ENCODE peak calls at places on chromosomes 5 and 9, in nine cellular contexts. J is heart left ventricle, R is endothelial cell, O is upper lobe of right lung, W is AG04450, X is brain microvascular endothelial cell, T is uterus, M is HFFc6, B is adrenal gland. C is an unnamed sample.

GRCh38 chr5:34957857-34958690 is 28.7 kb downstream of the DNAJC21 start:
- DNase-seq in W (no peak), J (no peak), T (no peak), B (peak), M (peak), X (peak), R (peak), O (no peak), C (peak)

GRCh38 chr5:36370073-36370472 is 68.4 kb upstream of the RANBP3L start:
- DNase-seq in R (no peak), J (no peak), B (no peak), X (no peak), W (no peak), T (no peak), O (no peak), M (no peak), C (no peak)

GRCh38 chr9:106075991-106076390 is 381.6 kb downstream of the TMEM38B start:
- DNase-seq in W (no peak), X (peak), R (no peak), O (no peak), J (no peak), T (no peak), M (no peak), B (no peak), C (peak)

GRCh38 chr5:9058666-9059065 is 487.2 kb downstream of the SEMA5A start:
- DNase-seq in X (peak), M (no peak), W (no peak), O (no peak), B (no peak), J (no peak), R (no peak), T (no peak), C (no peak)

GRCh38 chr5:168656633-168657032 is 77.5 kb upstream of the PANK3 start:
- DNase-seq in W (no peak), B (no peak), J (no peak), O (no peak), M (no peak), R (no peak), X (no peak), T (no peak), C (peak)

GRCh38 chr9:107422189-107422802 is 67.3 kb downstream of the KLF4 start:
- DNase-seq in T (peak), W (no peak), X (peak), J (peak), B (peak), O (peak), M (peak), R (peak), C (peak)

GRCh38 chr5:96741075-96741474 is 66.7 kb downstream of the ERAP1 start:
- DNase-seq in R (no peak), T (no peak), O (no peak), W (no peak), B (no peak), X (no peak), M (no peak), J (no peak), C (no peak)

GRCh38 chr5:108141676-108142075 is 240.2 kb downstream of the FBXL17 start:
- DNase-seq in O (no peak), T (no peak), J (no peak), W (no peak), B (no peak), X (peak), R (no peak), M (no peak), C (peak)

GRCh38 chr5:20617876-20618275 is 629.9 kb upstream of the CDH18 start:
- DNase-seq in M (no peak), X (no peak), W (no peak), B (no peak), O (no peak), R (no peak), T (no peak), J (no peak), C (no peak)

GRCh38 chr9:120922404-120923173 is 4.0 kb downstream of the TRAF1 start:
- DNase-seq in B (no peak), O (no peak), R (no peak), W (no peak), J (no peak), M (no peak), X (no peak), T (no peak), C (no peak)

GRCh38 chr5:180161420-180162303 is 47.3 kb downstream of the RASGEF1C start:
- DNase-seq in T (no peak), X (no peak), M (no peak), B (peak), O (no peak), W (no peak), J (no peak), R (no peak), C (no peak)

GRCh38 chr5:50666261-50667078 is at the start of gene PARP8:
- DNase-seq in M (peak), T (peak), X (peak), W (peak), R (peak), J (peak), O (peak), B (peak), C (peak)

GRCh38 chr5:119322948-119323629 is 32.7 kb upstream of the TNFAIP8 start:
- DNase-seq in B (no peak), O (no peak), T (no peak), X (no peak), W (no peak), R (no peak), M (no peak), J (no peak), C (peak)

GRCh38 chr5:179475211-179475840 is 75.0 kb upstream of the RUFY1 start:
- DNase-seq in M (no peak), B (peak), T (no peak), R (peak), O (no peak), X (peak), J (no peak), W (no peak), C (no peak)

GRCh38 chr5:41508186-41508585 is 2.2 kb downstream of the PLCXD3 start:
- DNase-seq in W (no peak), B (no peak), O (no peak), T (no peak), M (peak), R (no peak), J (no peak), X (no peak), C (peak)

GRCh38 chr9:125151730-125152129 is 8.4 kb upstream of the SCAI start:
- DNase-seq in R (no peak), O (no peak), B (no peak), W (no peak), X (no peak), J (no peak), T (no peak), M (no peak), C (no peak)

DNA sequence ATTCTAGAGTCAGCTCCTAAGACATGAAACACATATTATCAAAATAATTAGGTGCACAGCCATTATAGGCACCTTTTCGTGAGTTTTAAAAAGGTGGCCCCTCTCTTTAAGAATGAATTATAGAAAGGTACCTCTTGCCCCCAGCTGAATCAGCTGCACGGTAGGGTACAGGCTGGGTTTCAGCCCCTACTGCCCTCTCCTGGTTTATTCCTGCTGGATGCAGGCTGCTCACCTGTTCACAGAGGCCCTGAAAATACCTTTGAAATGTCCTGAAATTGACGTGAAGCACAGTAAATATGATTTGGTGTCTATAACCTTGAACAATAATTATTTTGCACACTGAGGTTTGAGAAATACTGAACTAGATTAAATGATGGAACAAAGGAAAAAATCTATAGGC is 504.8 kb upstream of the SGCD start:
- DNase-seq in T (no peak), J (no peak), B (no peak), W (no peak), R (no peak), M (no peak), O (no peak), X (no peak), C (no peak)
- TF ChIP-seq CTCF in T (no peak), J (peak), B (no peak), W (no peak), R (no peak), M (no peak), O (no peak), X (no peak), C (peak)

GRCh38 chr9:134863941-134864820 is 16.4 kb upstream of the FCN2 start:
- DNase-seq in B (peak), O (peak), T (no peak), J (no peak), M (no peak), X (no peak), W (no peak), R (no peak), C (peak)

GRCh38 chr9:134860510-134860909 is 20.1 kb upstream of the FCN2 start:
- DNase-seq in X (no peak), W (no peak), B (peak), J (no peak), M (no peak), O (peak), T (no peak), R (no peak), C (no peak)

GRCh38 chr9:134861586-134862334 is 18.9 kb upstream of the FCN2 start:
- DNase-seq in R (no peak), J (no peak), T (no peak), X (no peak), O (peak), W (no peak), M (no peak), B (no peak), C (no peak)

GRCh38 chr9:134864821-134865190 is 15.8 kb upstream of the FCN2 start:
- DNase-seq in O (no peak), X (no peak), T (no peak), M (no peak), W (no peak), B (no peak), J (no peak), R (no peak), C (no peak)

GRCh38 chr9:134863306-134863902 is 17.2 kb upstream of the FCN2 start:
- DNase-seq in X (no peak), W (no peak), M (no peak), T (no peak), B (no peak), R (no peak), J (no peak), O (peak), C (no peak)
- TF ChIP-seq CTCF in X (no peak), W (no peak), M (no peak), T (no peak), B (no peak), R (no peak), J (no peak), O (no peak), C (no peak)

DNA sequence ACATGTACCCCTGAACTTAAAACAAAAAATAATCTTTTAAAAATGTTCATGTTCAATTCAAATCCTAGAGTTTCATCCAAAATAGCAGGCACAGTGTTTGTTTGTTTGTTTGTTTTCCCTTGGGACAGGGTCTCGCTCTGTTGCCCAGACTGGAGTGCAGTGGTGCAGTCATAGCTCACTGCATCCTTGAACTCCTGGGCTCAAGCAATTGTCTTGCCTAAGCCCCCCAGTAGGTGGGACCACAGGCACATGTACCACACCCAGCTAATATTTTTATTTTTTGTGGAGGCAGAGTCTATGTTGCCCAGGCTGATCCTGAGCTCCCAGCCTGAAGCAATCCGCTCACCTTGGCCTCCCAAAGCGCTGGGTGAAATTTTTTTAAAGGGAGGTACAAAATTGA is 5.0 kb upstream of the POLR1E start:
- DNase-seq in X (no peak), T (no peak), O (no peak), J (no peak), W (no peak), R (no peak), B (no peak), M (no peak), C (no peak)
- TF ChIP-seq CTCF in X (no peak), T (no peak), O (no peak), J (no peak), W (no peak), R (no peak), B (no peak), M (peak), C (no peak)

GRCh38 chr5:23994581-23995370 is 487.4 kb downstream of the PRDM9 start:
- DNase-seq in M (no peak), T (no peak), O (no peak), W (no peak), J (no peak), R (no peak), X (no peak), B (no peak), C (peak)
- TF ChIP-seq CTCF in M (peak), T (no peak), O (no peak), W (no peak), J (no peak), R (peak), X (no peak), B (no peak), C (peak)

GRCh38 chr5:74544811-74545210 is 95.7 kb downstream of the ENC1 start:
- DNase-seq in J (no peak), W (no peak), M (no peak), X (no peak), O (no peak), T (no peak), B (no peak), R (no peak), C (no peak)

GRCh38 chr5:74540582-74540981 is 99.9 kb downstream of the ENC1 start:
- DNase-seq in J (no peak), B (no peak), M (no peak), O (no peak), T (no peak), W (no peak), X (no peak), R (no peak), C (no peak)

GRCh38 chr5:74543162-74543995 is 97.1 kb downstream of the ENC1 start:
- DNase-seq in X (peak), T (peak), J (no peak), R (no peak), W (no peak), O (no peak), B (no peak), M (peak), C (peak)

GRCh38 chr5:74541381-74541781 is 99.1 kb downstream of the ENC1 start:
- DNase-seq in J (no peak), W (no peak), R (no peak), T (no peak), X (no peak), B (no peak), M (peak), O (no peak), C (peak)

DNA sequence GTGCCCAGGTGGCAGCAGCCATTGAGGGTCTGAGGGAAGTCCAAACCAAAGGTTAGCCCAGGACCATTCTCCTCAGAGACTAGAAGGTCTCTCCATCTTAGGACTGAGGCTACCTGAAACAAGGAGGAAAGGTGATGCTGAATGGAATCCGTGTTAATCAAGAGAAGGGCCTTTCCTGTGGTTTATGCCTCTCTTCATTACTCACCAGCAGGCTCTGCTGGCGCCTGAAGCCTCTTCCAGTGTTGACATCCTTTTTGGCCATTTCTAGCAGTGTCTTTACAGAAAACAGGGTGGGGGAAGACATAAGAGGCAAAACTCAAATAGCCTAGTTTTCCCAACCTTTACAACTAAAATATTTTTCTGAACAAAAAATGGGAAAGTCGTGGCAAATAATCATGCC is 98.1 kb downstream of the ENC1 start:
- DNase-seq in O (no peak), B (no peak), W (no peak), R (no peak), J (no peak), T (no peak), M (peak), X (no peak), C (peak)
- TF ChIP-seq CTCF in O (no peak), B (no peak), W (no peak), R (no peak), J (no peak), T (no peak), M (no peak), X (peak), C (no peak)

GRCh38 chr9:126564716-126565115 is 49.0 kb upstream of the LMX1B start:
- DNase-seq in R (no peak), J (peak), W (no peak), O (no peak), T (no peak), M (no peak), B (no peak), X (no peak), C (no peak)
- TF ChIP-seq CTCF in R (peak), J (no peak), W (no peak), O (no peak), T (no peak), M (peak), B (no peak), X (peak), C (peak)

GRCh38 chr5:55547792-55548191 is 13.0 kb upstream of the PLPP1 start:
- DNase-seq in M (no peak), R (no peak), J (no peak), B (no peak), O (no peak), X (no peak), W (no peak), T (no peak), C (no peak)

GRCh38 chr5:55551904-55552303 is 17.1 kb upstream of the PLPP1 start:
- DNase-seq in W (no peak), R (no peak), B (no peak), J (no peak), M (no peak), O (no peak), T (no peak), X (no peak), C (no peak)

GRCh38 chr5:55544341-55544740 is 9.6 kb upstream of the PLPP1 start:
- DNase-seq in J (no peak), O (no peak), B (no peak), R (no peak), T (no peak), M (no peak), W (no peak), X (no peak), C (peak)

GRCh38 chr5:55551298-55551846 is 16.6 kb upstream of the PLPP1 start:
- DNase-seq in T (no peak), X (no peak), O (no peak), R (no peak), W (no peak), J (no peak), M (no peak), B (no peak), C (peak)

DNA sequence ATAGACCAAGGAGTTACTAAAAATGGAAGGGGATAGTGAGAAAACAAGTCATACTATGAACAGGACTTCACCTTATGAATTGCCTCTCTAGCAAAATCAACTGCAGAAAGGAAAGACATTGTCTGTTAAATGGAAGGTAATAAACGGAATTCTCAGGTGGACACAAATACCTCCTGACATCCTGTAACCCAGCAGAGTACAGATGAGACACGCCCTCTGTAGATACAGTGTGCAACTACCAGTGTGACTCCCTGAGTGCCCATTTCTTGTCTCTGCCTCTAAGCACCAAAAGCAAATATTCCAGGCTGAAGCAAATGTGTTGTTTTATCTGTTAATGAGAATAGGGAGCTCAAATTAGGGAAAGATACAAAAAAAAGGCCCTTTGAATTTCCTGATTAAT is 12.2 kb upstream of the PLPP1 start:
- DNase-seq in T (no peak), R (no peak), X (no peak), O (no peak), B (no peak), W (no peak), M (no peak), J (no peak), C (peak)
- TF ChIP-seq CTCF in T (no peak), R (no peak), X (no peak), O (no peak), B (no peak), W (no peak), M (no peak), J (no peak), C (no peak)

GRCh38 chr5:75729321-75729720 is 12.1 kb upstream of the POC5 start:
- DNase-seq in M (no peak), J (no peak), W (no peak), X (no peak), B (peak), T (no peak), O (no peak), R (no peak), C (no peak)

GRCh38 chr5:75733767-75734166 is 16.5 kb upstream of the POC5 start:
- DNase-seq in X (no peak), B (no peak), O (no peak), J (no peak), W (no peak), R (no peak), T (no peak), M (no peak), C (no peak)

GRCh38 chr5:75736273-75736672 is 19.0 kb upstream of the POC5 start:
- DNase-seq in X (no peak), R (no peak), B (no peak), W (no peak), M (no peak), J (no peak), O (no peak), T (no peak), C (no peak)

GRCh38 chr5:75734913-75735789 is 17.9 kb upstream of the POC5 start:
- DNase-seq in B (peak), O (no peak), T (no peak), W (no peak), M (peak), J (no peak), X (peak), R (peak), C (peak)
- TF ChIP-seq CTCF in B (peak), O (peak), T (no peak), W (no peak), M (peak), J (peak), X (peak), R (no peak), C (peak)

DNA sequence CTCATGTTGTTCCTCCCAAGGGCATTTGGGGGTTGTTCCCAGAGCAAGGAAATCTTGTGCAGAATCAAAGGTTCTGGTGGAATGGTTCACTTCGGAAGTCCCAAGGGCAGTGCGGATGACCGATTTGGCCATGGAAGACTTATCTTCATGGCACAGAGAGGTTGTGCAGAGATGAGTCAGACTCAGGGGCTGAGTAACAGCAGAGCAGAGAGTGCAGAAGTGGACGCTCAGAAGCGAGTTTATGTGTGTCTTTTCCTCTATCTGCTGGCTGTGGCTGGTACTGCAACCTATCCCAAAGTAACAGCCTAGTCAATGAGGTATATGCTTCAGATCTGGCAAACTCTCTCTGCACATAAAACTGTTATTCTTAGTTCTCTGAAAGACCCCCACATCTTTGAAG is 118.1 kb downstream of the DPYSL3 start:
- DNase-seq in O (no peak), W (peak), B (peak), R (peak), M (peak), X (peak), T (peak), J (no peak), C (peak)
- TF ChIP-seq CTCF in O (peak), W (peak), B (peak), R (peak), M (peak), X (peak), T (no peak), J (peak), C (peak)

C was measured in MCF 10A.